ENCODE peak calls at places on chromosomes 11 and 22, in nine cellular contexts. L is HFFc6; R is GM18507; H is esophagus squamous epithelium; J is NCI-H510A treated with DMSO at 0.1 percent for 48 hours; S is ACHN; G is stimulated activated CD4-positive, alpha-beta T cell treated with anti-CD3 and anti-CD28 coated beads, Interleukin-4, amount 100 ng/mL, for 1 hour; X is NCI-H1417; P is ELF-1. D is an unnamed sample.

GRCh38 chr11:12981879-12982531 is 27.1 kb upstream of the RASSF10 start:
- DNase-seq in L (peak; percentile 15), R (no peak), H (no peak), J (no peak), S (no peak), G (no peak), X (no peak), P (no peak), D (no peak)

GRCh38 chr11:82634091-82634490 is 99.6 kb downstream of the FAM181B start:
- DNase-seq in L (no peak), R (no peak), H (no peak), J (no peak), S (no peak), G (no peak), X (no peak), P (no peak), D (no peak)

GRCh38 chr11:69644071-69644961 is 3.4 kb downstream of the CCND1 start:
- DNase-seq in L (peak; percentile 94), R (no peak), H (no peak), J (no peak), S (no peak), G (no peak), X (peak; percentile 72), P (peak; percentile 46), D (no peak)

GRCh38 chr11:63179446-63180068 is 35.5 kb upstream of the SLC22A24 start:
- DNase-seq in L (no peak), R (no peak), H (no peak), J (no peak), S (no peak), G (no peak), X (no peak), P (no peak), D (no peak)

GRCh38 chr22:50085211-50085999 is at the start of gene MLC1:
- DNase-seq in L (no peak), R (no peak), H (no peak), J (no peak), S (no peak), G (no peak), X (no peak), P (no peak), D (no peak)

GRCh38 chr11:57787920-57788716 is 26.5 kb downstream of the CTNND1 start:
- DNase-seq in L (no peak), R (no peak), H (no peak), J (no peak), S (no peak), G (no peak), X (no peak), P (peak; percentile 72), D (no peak)

GRCh38 chr22:30234786-30235470 is 11.6 kb downstream of the LIF start:
- DNase-seq in L (peak; percentile 23), R (no peak), H (no peak), J (no peak), S (peak; percentile 32), G (no peak), X (no peak), P (peak; percentile 69), D (no peak)

GRCh38 chr11:9565822-9566560 is 7.5 kb upstream of the WEE1 start:
- DNase-seq in L (peak; percentile 100), R (no peak), H (no peak), J (peak; percentile 75), S (peak; percentile 99), G (peak; percentile 33), X (peak; percentile 64), P (peak; percentile 95), D (no peak)

GRCh38 chr22:46071451-46072029 is 78.8 kb upstream of the PPARA start:
- DNase-seq in L (peak; percentile 91), R (no peak), H (no peak), J (peak; percentile 57), S (peak; percentile 87), G (peak; percentile 71), X (peak; percentile 87), P (no peak), D (peak; percentile 81)

GRCh38 chr11:69012092-69013008 is 696 bp downstream of the MRGPRF start:
- DNase-seq in L (peak; percentile 68), R (no peak), H (no peak), J (no peak), S (no peak), G (no peak), X (no peak), P (no peak), D (no peak)

GRCh38 chr11:124591430-124591829 is 19.8 kb upstream of the PANX3 start:
- DNase-seq in L (no peak), R (no peak), H (no peak), J (no peak), S (no peak), G (no peak), X (no peak), P (no peak), D (no peak)

D was measured in NCI-H1105.